ENCODE peak calls at places on chromosomes 5 and 9, in four cellular contexts. L, S, B and J are unnamed samples.

GRCh38 chr9:109520475-109521132 is 22.5 kb upstream of the PTPN3 start:
- DNase-seq in L (peak; percentile 39), S (peak; percentile 27), B (peak; percentile 87), J (no peak)

GRCh38 chr5:94908889-94909480 is 290.5 kb downstream of the SLF1 start:
- DNase-seq in B (peak; percentile 69), S (no peak), L (no peak), J (no peak)

GRCh38 chr5:32511778-32512374 is 67.3 kb upstream of the ZFR start:
- DNase-seq in B (no peak), S (no peak), L (no peak), J (no peak)

GRCh38 chr5:13003457-13003856 is 941.0 kb downstream of the DNAH5 start:
- DNase-seq in L (no peak), B (no peak), S (no peak), J (no peak)

GRCh38 chr5:156764572-156764971 is 85.5 kb upstream of the PPP1R2B start:
- DNase-seq in S (no peak), L (no peak), B (no peak), J (no peak)

GRCh38 chr9:113665756-113666155 is 202.2 kb downstream of the RGS3 start:
- DNase-seq in S (no peak), L (no peak), B (no peak), J (no peak)

GRCh38 chr5:113162770-113163169 is 186.2 kb downstream of the DCP2 start:
- DNase-seq in B (peak; percentile 45), S (no peak), L (no peak), J (no peak)

GRCh38 chr9:129550199-129550839 is 70.6 kb downstream of the C9orf50 start:
- DNase-seq in B (peak; percentile 42), S (no peak), L (peak; percentile 85), J (peak; percentile 62)

GRCh38 chr5:153660919-153661318 is 170.4 kb downstream of the GRIA1 start:
- DNase-seq in B (no peak), L (no peak), S (no peak), J (no peak)

GRCh38 chr9:97769208-97769607 is 72.1 kb upstream of the XPA start:
- DNase-seq in L (no peak), B (no peak), S (no peak), J (no peak)

GRCh38 chr5:100872409-100873190 is 30.5 kb downstream of the ST8SIA4 start:
- DNase-seq in L (no peak), B (no peak), S (no peak), J (no peak)

GRCh38 chr5:160341309-160341874 is 29.0 kb upstream of the CCNJL start:
- DNase-seq in S (no peak), B (no peak), L (no peak), J (no peak)

GRCh38 chr9:118522093-118523028 is 818.2 kb downstream of the TLR4 start:
- DNase-seq in L (peak; percentile 20), B (no peak), S (peak; percentile 34), J (no peak)

GRCh38 chr5:137613554-137614265 is 114.6 kb upstream of the SPOCK1 start:
- DNase-seq in S (no peak), B (peak; percentile 13), L (no peak), J (no peak)

GRCh38 chr5:33903118-33903517 is 11.3 kb upstream of the ADAMTS12 start:
- DNase-seq in L (no peak), S (no peak), B (peak; percentile 54), J (no peak)

GRCh38 chr5:150585781-150586461 is 54.5 kb upstream of the SYNPO start:
- DNase-seq in B (no peak), S (no peak), L (no peak), J (peak; percentile 86)

GRCh38 chr5:81315336-81315735 is 13.9 kb downstream of the ZCCHC9 start:
- DNase-seq in L (no peak), B (peak; percentile 9), S (no peak), J (no peak)

GRCh38 chr9:89527084-89527483 is 29.2 kb upstream of the SEMA4D start:
- DNase-seq in L (peak; percentile 59), B (no peak), S (no peak), J (no peak)

GRCh38 chr5:142235050-142235797 is 89.6 kb downstream of the SPRY4 start:
- DNase-seq in S (no peak), L (no peak), B (peak; percentile 12), J (no peak)

GRCh38 chr9:16461231-16461840 is 409.1 kb downstream of the BNC2 start:
- DNase-seq in S (peak; percentile 37), B (no peak), L (no peak), J (no peak)

GRCh38 chr9:131738293-131738692 is 1.6 kb downstream of the RAPGEF1 start:
- DNase-seq in B (no peak), L (no peak), S (no peak), J (no peak)

GRCh38 chr5:120684213-120684612 is 220.1 kb downstream of the PRR16 start:
- DNase-seq in L (no peak), S (no peak), B (peak; percentile 51), J (no peak)

GRCh38 chr5:145499483-145499882 is 335.7 kb downstream of the PRELID2 start:
- DNase-seq in B (no peak), S (no peak), L (no peak), J (no peak)

GRCh38 chr9:89844535-89844934 is 239.7 kb downstream of the GADD45G start:
- DNase-seq in L (no peak), B (no peak), S (no peak), J (peak; percentile 47)

GRCh38 chr5:135559342-135559741 is 19.4 kb downstream of the CXCL14 start:
- DNase-seq in L (no peak), S (no peak), B (peak; percentile 19), J (no peak)

GRCh38 chr9:121625590-121625989 is 25.8 kb upstream of the DAB2IP start:
- DNase-seq in B (no peak), S (no peak), L (no peak), J (no peak)

GRCh38 chr5:33088176-33088575 is 352.6 kb upstream of the TARS1 start:
- DNase-seq in B (no peak), L (no peak), S (no peak), J (no peak)

GRCh38 chr5:143258559-143259253 is 144.8 kb downstream of the NR3C1 start:
- DNase-seq in B (peak; percentile 7), L (no peak), S (no peak), J (no peak)

DNA sequence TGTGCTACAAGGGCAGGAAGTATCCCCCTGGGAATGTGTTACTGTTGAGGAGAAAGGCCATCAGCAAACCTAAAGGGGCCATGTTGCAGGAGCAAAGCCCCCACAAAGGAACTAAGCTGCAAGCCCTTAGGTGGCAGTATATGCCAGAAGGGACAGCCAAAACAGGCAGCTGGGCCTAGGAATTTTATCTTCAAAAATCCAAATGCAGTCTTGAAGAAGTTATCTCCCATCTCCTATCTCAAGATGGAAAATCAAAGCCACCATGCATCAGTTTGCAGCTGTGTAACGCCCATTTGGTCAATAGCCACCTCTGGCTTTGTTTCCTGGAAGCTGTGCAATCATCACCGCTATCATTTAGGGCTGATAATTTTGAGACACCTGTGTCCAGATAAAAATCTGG is 400.3 kb downstream of the ARHGEF28 start:
- DNase-seq in S (no peak), L (no peak), B (no peak), J (no peak)
- TF ChIP-seq CTCF in S (no peak), L (no peak), B (no peak), J (no peak)

GRCh38 chr9:126203313-126203712 is 123.3 kb upstream of the MVB12B start:
- DNase-seq in S (no peak), L (no peak), B (no peak), J (no peak)
- TF ChIP-seq CTCF in S (peak; percentile 22), L (no peak), B (peak; percentile 41), J (no peak)

GRCh38 chr9:34375901-34376595 is 650 bp downstream of the MYORG start:
- DNase-seq in L (peak; percentile 62), B (peak; percentile 54), S (no peak), J (peak; percentile 85)
- TF ChIP-seq CTCF in L (no peak), B (peak; percentile 42), S (no peak), J (peak; percentile 9)

GRCh38 chr5:106639488-106639887 is 1031.2 kb downstream of the EFNA5 start:
- DNase-seq in L (no peak), S (no peak), B (peak; percentile 35), J (no peak)
- TF ChIP-seq CTCF in L (no peak), S (no peak), B (peak; percentile 54), J (no peak)

DNA sequence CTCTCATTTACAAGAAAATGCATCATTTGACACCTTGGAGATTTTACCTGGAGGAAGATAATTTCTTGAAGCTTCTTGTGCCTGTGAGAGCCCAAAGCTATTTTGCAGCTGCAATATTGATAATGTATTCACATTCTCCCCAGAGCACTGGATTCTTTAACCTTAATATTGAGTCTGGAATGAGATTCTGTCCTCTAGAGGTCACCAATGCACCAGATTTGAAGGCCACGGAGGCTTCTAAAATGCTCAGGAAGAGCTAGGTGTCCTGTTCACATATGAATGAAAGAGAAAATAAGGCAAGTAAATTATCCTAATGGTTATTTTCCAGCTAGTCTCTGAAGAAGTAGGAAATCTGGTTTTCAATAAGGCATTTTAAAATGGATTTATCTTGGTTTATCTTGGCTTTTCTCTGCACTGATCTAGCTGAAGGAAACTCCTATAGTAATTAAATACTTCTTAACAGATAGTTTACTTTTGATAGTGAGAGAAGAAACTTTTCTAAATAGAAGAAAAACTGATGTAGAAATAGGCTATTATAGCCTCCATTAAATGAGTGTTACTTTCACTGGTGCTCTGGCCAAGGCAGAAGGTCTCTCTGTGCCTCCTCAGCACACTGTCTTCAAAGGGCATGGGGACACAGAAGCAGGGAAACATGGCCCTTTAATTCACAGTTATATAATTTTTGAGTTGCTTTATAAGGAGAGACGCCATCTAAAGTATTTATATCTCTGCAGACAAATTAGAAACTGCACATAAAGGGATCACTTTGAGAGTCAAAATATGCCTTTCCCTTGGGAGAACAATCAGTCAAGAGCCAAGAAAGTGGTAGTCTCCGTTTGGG is 297.0 kb upstream of the ACTBL2 start:
- DNase-seq in L (peak; percentile 41), S (no peak), B (peak; percentile 83), J (peak; percentile 57)
- TF ChIP-seq CTCF in L (peak; percentile 75), S (peak; percentile 40), B (peak; percentile 71), J (no peak)